ENCODE peak calls at places on chromosomes 5 and 9, in six cellular contexts. One of them, this sample, is unnamed.

GRCh38 chr9:96344458-96345180 is 38.9 kb downstream of the SLC35D2 start:
- DNase-seq in GM12878: no peak
- DNase-seq in K562: peak
- DNase-seq in endothelial cell of umbilical vein: peak
- DNase-seq in NB4: peak
- DNase-seq in HepG2: peak
- DNase-seq in this sample: peak

GRCh38 chr5:54309751-54310432 is 481 bp downstream of the ARL15 start:
- DNase-seq in K562: no peak
- DNase-seq in endothelial cell of umbilical vein: peak
- DNase-seq in NB4: peak
- DNase-seq in HepG2: no peak
- DNase-seq in GM12878: no peak
- DNase-seq in this sample: peak

GRCh38 chr9:26974927-26975326 is 18.7 kb downstream of the IFT74 start:
- DNase-seq in endothelial cell of umbilical vein: no peak
- DNase-seq in GM12878: no peak
- DNase-seq in HepG2: no peak
- DNase-seq in NB4: no peak
- DNase-seq in K562: no peak
- DNase-seq in this sample: no peak

GRCh38 chr5:36180556-36181350 is 28.8 kb downstream of the SKP2 start:
- DNase-seq in GM12878: no peak
- DNase-seq in K562: no peak
- DNase-seq in NB4: no peak
- DNase-seq in endothelial cell of umbilical vein: no peak
- DNase-seq in HepG2: peak
- DNase-seq in this sample: no peak

GRCh38 chr9:112186695-112187094 is 11.6 kb upstream of the SUSD1 start:
- DNase-seq in NB4: no peak
- DNase-seq in HepG2: no peak
- DNase-seq in GM12878: no peak
- DNase-seq in K562: no peak
- DNase-seq in endothelial cell of umbilical vein: no peak
- DNase-seq in this sample: no peak

GRCh38 chr5:103120607-103121200 is 603 bp downstream of the PPIP5K2 start:
- DNase-seq in HepG2: peak
- DNase-seq in K562: peak
- DNase-seq in NB4: peak
- DNase-seq in endothelial cell of umbilical vein: peak
- DNase-seq in GM12878: no peak
- DNase-seq in this sample: no peak

GRCh38 chr5:142597546-142598337 is 88.1 kb downstream of the FGF1 start:
- DNase-seq in K562: peak
- DNase-seq in HepG2: peak
- DNase-seq in NB4: peak
- DNase-seq in endothelial cell of umbilical vein: peak
- DNase-seq in GM12878: no peak
- DNase-seq in this sample: peak

GRCh38 chr5:80190960-80191359 is 64.9 kb downstream of the SERINC5 start:
- DNase-seq in GM12878: peak
- DNase-seq in NB4: no peak
- DNase-seq in K562: no peak
- DNase-seq in endothelial cell of umbilical vein: no peak
- DNase-seq in HepG2: no peak
- DNase-seq in this sample: no peak

GRCh38 chr5:38738898-38739743 is 106.7 kb upstream of the OSMR start:
- DNase-seq in endothelial cell of umbilical vein: peak
- DNase-seq in GM12878: no peak
- DNase-seq in K562: no peak
- DNase-seq in NB4: no peak
- DNase-seq in HepG2: no peak
- DNase-seq in this sample: no peak

GRCh38 chr9:14326264-14326826 is 12.4 kb upstream of the NFIB start:
- DNase-seq in endothelial cell of umbilical vein: peak
- DNase-seq in K562: no peak
- DNase-seq in GM12878: no peak
- DNase-seq in NB4: peak
- DNase-seq in HepG2: no peak
- DNase-seq in this sample: no peak

DNA sequence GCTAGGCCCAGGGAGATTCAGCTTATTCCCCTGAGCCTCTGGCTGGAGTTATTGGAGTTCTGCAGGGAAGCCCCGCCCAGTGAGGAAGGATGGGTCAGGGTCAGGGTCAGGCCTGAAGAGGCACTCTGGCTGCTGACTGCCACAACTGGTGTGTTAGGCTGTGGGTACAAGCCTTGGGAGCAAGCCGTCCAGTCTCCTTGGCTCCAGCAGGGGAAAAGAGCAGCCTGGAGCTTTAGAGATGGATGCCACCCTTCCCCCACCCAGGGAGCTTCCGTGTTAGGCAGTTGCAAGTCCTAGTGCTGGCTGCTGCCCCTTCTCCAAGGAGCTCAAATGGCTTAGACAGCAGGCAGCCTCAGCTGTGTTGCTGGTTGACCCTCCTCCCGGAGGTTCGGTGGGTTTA is 34.4 kb upstream of the TAF11L2 start:
- DNase-seq in NB4: no peak
- DNase-seq in endothelial cell of umbilical vein: no peak
- DNase-seq in GM12878: no peak
- DNase-seq in HepG2: no peak
- DNase-seq in K562: no peak
- DNase-seq in this sample: no peak
- TF ChIP-seq MAX in NB4: no peak
- TF ChIP-seq MAX in endothelial cell of umbilical vein: no peak
- TF ChIP-seq MAX in GM12878: no peak
- TF ChIP-seq MAX in HepG2: no peak
- TF ChIP-seq MAX in K562: no peak
- TF ChIP-seq MAX in this sample: no peak

DNA sequence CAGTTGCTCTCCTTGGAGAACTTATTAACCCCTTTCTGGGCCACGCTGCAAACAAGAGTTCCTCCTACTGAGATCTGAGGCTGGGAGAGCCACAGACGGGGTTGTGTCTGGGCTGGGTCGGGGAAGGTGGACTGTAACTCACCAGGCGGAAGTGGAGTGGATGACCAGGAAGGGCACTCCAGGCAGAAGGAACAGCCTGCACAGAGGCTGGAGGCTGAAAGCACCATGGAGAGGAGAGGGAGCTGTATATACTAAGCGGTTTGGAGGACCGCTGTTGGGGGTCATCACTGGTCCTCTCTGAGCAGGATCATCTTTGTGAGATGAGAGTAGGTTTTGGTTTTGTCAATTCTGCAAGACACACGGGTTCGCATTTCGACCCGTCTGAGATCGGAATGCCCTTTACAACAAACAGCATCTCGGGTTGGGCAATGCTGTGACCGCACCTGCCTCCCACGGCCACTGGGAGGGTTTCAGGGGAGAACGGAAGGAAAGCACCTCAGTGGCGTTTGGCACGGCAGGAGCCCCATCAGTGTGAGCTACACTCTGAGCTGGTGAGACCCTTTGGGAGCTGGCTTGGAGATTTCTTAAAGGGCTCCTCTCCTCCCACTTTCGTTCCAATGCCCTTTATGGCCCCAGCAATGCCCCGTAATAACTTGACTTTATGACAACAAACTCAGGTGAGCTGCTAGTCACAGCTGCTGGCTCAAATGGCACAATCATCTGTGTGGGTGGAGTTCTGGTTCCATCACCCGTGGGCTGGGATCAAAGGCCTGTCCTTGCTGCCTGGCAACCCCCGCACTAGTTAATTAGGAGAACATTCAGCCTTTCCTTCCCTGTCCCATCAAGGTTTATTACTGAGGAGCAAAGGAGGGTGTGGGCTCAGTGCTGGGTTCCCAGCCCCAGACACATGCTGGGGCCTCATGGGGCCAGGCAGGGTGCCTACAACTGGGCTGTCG is 18.7 kb upstream of the NEURL1B start:
- DNase-seq in K562: no peak
- DNase-seq in NB4: no peak
- DNase-seq in GM12878: no peak
- DNase-seq in HepG2: no peak
- DNase-seq in endothelial cell of umbilical vein: no peak
- DNase-seq in this sample: no peak
- TF ChIP-seq MYC in K562: no peak
- TF ChIP-seq MYC in NB4: no peak
- TF ChIP-seq MYC in GM12878: no peak
- TF ChIP-seq MYC in HepG2: no peak
- TF ChIP-seq MYC in endothelial cell of umbilical vein: no peak
- TF ChIP-seq MYC in this sample: no peak

DNA sequence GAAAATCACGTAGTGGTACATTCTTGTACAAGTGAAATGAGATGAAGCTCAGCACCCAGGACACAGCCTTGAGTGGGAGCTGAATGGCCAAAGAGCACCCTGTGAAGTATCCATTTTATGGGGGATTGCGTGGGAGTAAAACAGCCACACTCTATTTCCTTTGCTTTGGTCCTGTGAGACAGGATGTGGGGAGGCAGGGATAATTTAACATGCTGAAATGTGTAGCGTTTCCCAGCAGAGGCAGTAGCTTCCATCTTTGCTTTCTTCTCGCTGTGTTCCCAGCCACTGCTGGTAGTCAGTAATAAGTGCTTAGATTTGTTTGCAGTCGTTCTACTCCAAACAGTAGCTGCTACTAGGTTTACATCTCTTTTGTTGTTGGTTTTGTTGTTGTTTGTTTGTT is 4.4 kb downstream of the IL31RA start:
- DNase-seq in HepG2: no peak
- DNase-seq in NB4: peak
- DNase-seq in K562: no peak
- DNase-seq in GM12878: no peak
- DNase-seq in endothelial cell of umbilical vein: no peak
- DNase-seq in this sample: no peak
- TF ChIP-seq MAX in HepG2: no peak
- TF ChIP-seq MAX in NB4: no peak
- TF ChIP-seq MAX in K562: no peak
- TF ChIP-seq MAX in GM12878: no peak
- TF ChIP-seq MAX in endothelial cell of umbilical vein: no peak
- TF ChIP-seq MAX in this sample: no peak

DNA sequence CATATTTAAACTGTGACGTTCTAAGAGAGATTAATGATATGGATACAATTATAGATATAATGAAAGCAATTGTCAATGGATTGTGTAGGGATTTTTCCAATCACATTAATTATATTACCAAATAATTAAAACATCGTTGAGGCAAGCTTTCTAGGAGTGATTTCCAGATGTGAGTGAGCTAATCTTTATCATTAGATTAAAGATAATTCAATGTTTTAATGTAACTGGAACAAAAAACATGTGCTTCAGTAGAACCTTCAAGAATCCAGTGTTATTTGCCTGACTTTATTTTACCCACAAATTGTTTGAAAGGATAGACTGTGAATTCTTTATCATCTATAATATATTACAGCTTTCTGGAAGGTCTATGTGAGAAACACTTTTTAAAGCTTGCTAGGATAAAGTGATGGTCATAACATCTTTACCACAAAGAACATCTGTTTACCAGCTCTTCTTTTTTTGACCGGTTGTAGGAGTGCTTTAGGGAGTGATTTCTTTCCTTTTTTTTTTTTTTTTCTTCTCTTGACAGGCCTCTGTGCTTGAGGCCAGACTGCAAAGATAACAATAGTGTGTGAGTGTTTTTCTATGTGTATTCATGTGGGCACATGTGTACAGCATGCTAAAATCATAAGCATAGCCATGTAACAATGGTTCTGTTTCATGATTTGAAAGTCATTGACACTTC is 35.0 kb downstream of the SNCAIP start:
- DNase-seq in NB4: no peak
- DNase-seq in endothelial cell of umbilical vein: no peak
- DNase-seq in HepG2: no peak
- DNase-seq in K562: no peak
- DNase-seq in GM12878: no peak
- DNase-seq in this sample: no peak
- TF ChIP-seq MYC in NB4: no peak
- TF ChIP-seq MYC in endothelial cell of umbilical vein: no peak
- TF ChIP-seq MYC in HepG2: no peak
- TF ChIP-seq MYC in K562: no peak
- TF ChIP-seq MYC in GM12878: no peak
- TF ChIP-seq MYC in this sample: no peak

GRCh38 chr5:172646716-172647285 is 5.7 kb downstream of the NEURL1B start:
- DNase-seq in GM12878: no peak
- DNase-seq in NB4: no peak
- DNase-seq in HepG2: peak
- DNase-seq in endothelial cell of umbilical vein: no peak
- DNase-seq in K562: peak
- DNase-seq in this sample: peak
- TF ChIP-seq MAX in GM12878: no peak
- TF ChIP-seq MAX in NB4: no peak
- TF ChIP-seq MAX in HepG2: no peak
- TF ChIP-seq MAX in endothelial cell of umbilical vein: no peak
- TF ChIP-seq MAX in K562: no peak
- TF ChIP-seq MAX in this sample: no peak

GRCh38 chr5:112737472-112738179 is at the start of gene APC:
- DNase-seq in endothelial cell of umbilical vein: peak
- DNase-seq in K562: peak
- DNase-seq in HepG2: peak
- DNase-seq in GM12878: peak
- DNase-seq in NB4: peak
- DNase-seq in this sample: peak

GRCh38 chr5:112737088-112737471 is 605 bp upstream of the APC start:
- DNase-seq in HepG2: no peak
- DNase-seq in NB4: peak
- DNase-seq in K562: no peak
- DNase-seq in GM12878: no peak
- DNase-seq in endothelial cell of umbilical vein: no peak
- DNase-seq in this sample: no peak

GRCh38 chr5:112734597-112734996 is 3.1 kb upstream of the APC start:
- DNase-seq in HepG2: no peak
- DNase-seq in GM12878: no peak
- DNase-seq in endothelial cell of umbilical vein: no peak
- DNase-seq in NB4: no peak
- DNase-seq in K562: no peak
- DNase-seq in this sample: no peak

GRCh38 chr5:112735702-112736101 is 2.0 kb upstream of the APC start:
- DNase-seq in GM12878: no peak
- DNase-seq in NB4: no peak
- DNase-seq in endothelial cell of umbilical vein: peak
- DNase-seq in HepG2: no peak
- DNase-seq in K562: no peak
- DNase-seq in this sample: no peak

GRCh38 chr5:112738180-112738560 is 485 bp downstream of the APC start:
- DNase-seq in HepG2: no peak
- DNase-seq in K562: peak
- DNase-seq in NB4: peak
- DNase-seq in GM12878: no peak
- DNase-seq in endothelial cell of umbilical vein: no peak
- DNase-seq in this sample: no peak
- TF ChIP-seq MYC in HepG2: no peak
- TF ChIP-seq MYC in K562: no peak
- TF ChIP-seq MYC in NB4: no peak
- TF ChIP-seq MYC in GM12878: no peak
- TF ChIP-seq MYC in endothelial cell of umbilical vein: no peak
- TF ChIP-seq MYC in this sample: no peak

This sample was measured in A549.